ENCODE peak calls at places on chromosome 7, in four cellular contexts. One of them, this sample, is unnamed.

GRCh38 chr7:38831262-38831661 is 77.7 kb downstream of the VPS41 start:
- ATAC-seq in thoracic aorta: no peak
- ATAC-seq in left lung: no peak
- ATAC-seq in heart right ventricle: no peak
- ATAC-seq in this sample: peak

GRCh38 chr7:43362652-43363428 is 220.1 kb upstream of the STK17A start:
- ATAC-seq in thoracic aorta: no peak
- ATAC-seq in left lung: peak
- ATAC-seq in heart right ventricle: peak
- ATAC-seq in this sample: peak

GRCh38 chr7:94913391-94913790 is 6.0 kb downstream of the PPP1R9A start:
- ATAC-seq in thoracic aorta: no peak
- ATAC-seq in left lung: no peak
- ATAC-seq in heart right ventricle: no peak
- ATAC-seq in this sample: no peak

GRCh38 chr7:92717601-92717981 is 118.8 kb downstream of the CDK6 start:
- ATAC-seq in thoracic aorta: no peak
- ATAC-seq in left lung: peak
- ATAC-seq in heart right ventricle: no peak
- ATAC-seq in this sample: no peak

GRCh38 chr7:54877683-54878082 is 118.7 kb upstream of the SEC61G start:
- ATAC-seq in thoracic aorta: no peak
- ATAC-seq in left lung: peak
- ATAC-seq in heart right ventricle: no peak
- ATAC-seq in this sample: no peak

GRCh38 chr7:7976677-7977076 is 8.1 kb downstream of the GLCCI1 start:
- ATAC-seq in thoracic aorta: no peak
- ATAC-seq in left lung: peak
- ATAC-seq in heart right ventricle: no peak
- ATAC-seq in this sample: no peak

GRCh38 chr7:27359737-27360136 is 117.1 kb downstream of the EVX1 start:
- ATAC-seq in thoracic aorta: no peak
- ATAC-seq in left lung: peak
- ATAC-seq in heart right ventricle: no peak
- ATAC-seq in this sample: no peak

GRCh38 chr7:2510909-2511768 is 8.4 kb upstream of the LFNG start:
- ATAC-seq in thoracic aorta: no peak
- ATAC-seq in left lung: peak
- ATAC-seq in heart right ventricle: peak
- ATAC-seq in this sample: peak

GRCh38 chr7:151117565-151117964 is 31.3 kb downstream of the AGAP3 start:
- ATAC-seq in thoracic aorta: no peak
- ATAC-seq in left lung: no peak
- ATAC-seq in heart right ventricle: no peak
- ATAC-seq in this sample: no peak

GRCh38 chr7:149181136-149181790 is 14.1 kb upstream of the ZNF282 start:
- ATAC-seq in thoracic aorta: no peak
- ATAC-seq in left lung: no peak
- ATAC-seq in heart right ventricle: no peak
- ATAC-seq in this sample: no peak

GRCh38 chr7:101990811-101991418 is 173.5 kb downstream of the CUX1 start:
- ATAC-seq in thoracic aorta: no peak
- ATAC-seq in left lung: no peak
- ATAC-seq in heart right ventricle: no peak
- ATAC-seq in this sample: no peak

GRCh38 chr7:69184339-69184738 is 413.9 kb upstream of the AUTS2 start:
- ATAC-seq in thoracic aorta: no peak
- ATAC-seq in left lung: no peak
- ATAC-seq in heart right ventricle: no peak
- ATAC-seq in this sample: no peak

GRCh38 chr7:22447759-22448158 is 52.2 kb downstream of the STEAP1B start:
- ATAC-seq in thoracic aorta: no peak
- ATAC-seq in left lung: no peak
- ATAC-seq in heart right ventricle: no peak
- ATAC-seq in this sample: no peak

GRCh38 chr7:144653449-144653848 is 182.4 kb downstream of the TPK1 start:
- ATAC-seq in thoracic aorta: no peak
- ATAC-seq in left lung: no peak
- ATAC-seq in heart right ventricle: no peak
- ATAC-seq in this sample: no peak

GRCh38 chr7:17545348-17545747 is 246.9 kb downstream of the AHR start:
- ATAC-seq in thoracic aorta: no peak
- ATAC-seq in left lung: peak
- ATAC-seq in heart right ventricle: no peak
- ATAC-seq in this sample: no peak

GRCh38 chr7:44796504-44797328 is at the start of gene PPIA:
- ATAC-seq in thoracic aorta: peak
- ATAC-seq in left lung: peak
- ATAC-seq in heart right ventricle: peak
- ATAC-seq in this sample: peak

GRCh38 chr7:121960678-121961461 is 87.9 kb downstream of the PTPRZ1 start:
- ATAC-seq in thoracic aorta: no peak
- ATAC-seq in left lung: no peak
- ATAC-seq in heart right ventricle: no peak
- ATAC-seq in this sample: no peak

GRCh38 chr7:114630186-114630824 is 215.7 kb downstream of the FOXP2 start:
- ATAC-seq in thoracic aorta: no peak
- ATAC-seq in left lung: no peak
- ATAC-seq in heart right ventricle: no peak
- ATAC-seq in this sample: no peak

GRCh38 chr7:32290015-32290414 is 200.2 kb downstream of the LSM5 start:
- ATAC-seq in thoracic aorta: no peak
- ATAC-seq in left lung: no peak
- ATAC-seq in heart right ventricle: peak
- ATAC-seq in this sample: no peak

GRCh38 chr7:5303061-5303460 is 20.3 kb downstream of the SLC29A4 start:
- ATAC-seq in thoracic aorta: no peak
- ATAC-seq in left lung: no peak
- ATAC-seq in heart right ventricle: no peak
- ATAC-seq in this sample: peak

GRCh38 chr7:83524286-83525075 is 124.5 kb downstream of the SEMA3E start:
- ATAC-seq in thoracic aorta: no peak
- ATAC-seq in left lung: peak
- ATAC-seq in heart right ventricle: no peak
- ATAC-seq in this sample: no peak

GRCh38 chr7:110573862-110574528 is 516.9 kb upstream of the LRRN3 start:
- ATAC-seq in thoracic aorta: no peak
- ATAC-seq in left lung: no peak
- ATAC-seq in heart right ventricle: no peak
- ATAC-seq in this sample: no peak

GRCh38 chr7:24659505-24659904 is 86.3 kb downstream of the PALS2 start:
- ATAC-seq in thoracic aorta: no peak
- ATAC-seq in left lung: no peak
- ATAC-seq in heart right ventricle: no peak
- ATAC-seq in this sample: no peak

GRCh38 chr7:16718111-16718656 is 35.4 kb upstream of the TSPAN13 start:
- ATAC-seq in thoracic aorta: no peak
- ATAC-seq in left lung: no peak
- ATAC-seq in heart right ventricle: no peak
- ATAC-seq in this sample: no peak

GRCh38 chr7:137130751-137131158 is 212.8 kb downstream of the PTN start:
- ATAC-seq in thoracic aorta: no peak
- ATAC-seq in left lung: peak
- ATAC-seq in heart right ventricle: no peak
- ATAC-seq in this sample: no peak

GRCh38 chr7:90453931-90454330 is 15.5 kb upstream of the PTTG1IP2 start:
- ATAC-seq in thoracic aorta: no peak
- ATAC-seq in left lung: peak
- ATAC-seq in heart right ventricle: no peak
- ATAC-seq in this sample: no peak

GRCh38 chr7:111730476-111731300 is 168.4 kb upstream of the IMMP2L start:
- ATAC-seq in thoracic aorta: no peak
- ATAC-seq in left lung: peak
- ATAC-seq in heart right ventricle: peak
- ATAC-seq in this sample: no peak

GRCh38 chr7:132893560-132893959 is 188.3 kb downstream of the CHCHD3 start:
- ATAC-seq in thoracic aorta: no peak
- ATAC-seq in left lung: no peak
- ATAC-seq in heart right ventricle: no peak
- ATAC-seq in this sample: no peak

GRCh38 chr7:45922810-45923209 is 1.7 kb upstream of the IGFBP3 start:
- ATAC-seq in thoracic aorta: no peak
- ATAC-seq in left lung: peak
- ATAC-seq in heart right ventricle: no peak
- ATAC-seq in this sample: no peak

GRCh38 chr7:90236890-90237289 is 8.1 kb upstream of the CFAP69 start:
- ATAC-seq in thoracic aorta: no peak
- ATAC-seq in left lung: no peak
- ATAC-seq in heart right ventricle: no peak
- ATAC-seq in this sample: no peak

GRCh38 chr7:23462846-23463245 is 7.4 kb downstream of the IGF2BP3 start:
- ATAC-seq in thoracic aorta: no peak
- ATAC-seq in left lung: peak
- ATAC-seq in heart right ventricle: peak
- ATAC-seq in this sample: no peak

GRCh38 chr7:49001610-49002033 is 77.3 kb downstream of the CDC14C start:
- ATAC-seq in thoracic aorta: no peak
- ATAC-seq in left lung: peak
- ATAC-seq in heart right ventricle: peak
- ATAC-seq in this sample: no peak

GRCh38 chr7:92747041-92747835 is 89.1 kb downstream of the CDK6 start:
- ATAC-seq in thoracic aorta: no peak
- ATAC-seq in left lung: no peak
- ATAC-seq in heart right ventricle: no peak
- ATAC-seq in this sample: no peak

GRCh38 chr7:133491319-133491718 is 238.4 kb downstream of the EXOC4 start:
- ATAC-seq in thoracic aorta: no peak
- ATAC-seq in left lung: no peak
- ATAC-seq in heart right ventricle: no peak
- ATAC-seq in this sample: no peak

GRCh38 chr7:100627238-100627549 is 14.2 kb downstream of the TFR2 start:
- ATAC-seq in thoracic aorta: no peak
- ATAC-seq in left lung: no peak
- ATAC-seq in heart right ventricle: no peak
- ATAC-seq in this sample: no peak

DNA sequence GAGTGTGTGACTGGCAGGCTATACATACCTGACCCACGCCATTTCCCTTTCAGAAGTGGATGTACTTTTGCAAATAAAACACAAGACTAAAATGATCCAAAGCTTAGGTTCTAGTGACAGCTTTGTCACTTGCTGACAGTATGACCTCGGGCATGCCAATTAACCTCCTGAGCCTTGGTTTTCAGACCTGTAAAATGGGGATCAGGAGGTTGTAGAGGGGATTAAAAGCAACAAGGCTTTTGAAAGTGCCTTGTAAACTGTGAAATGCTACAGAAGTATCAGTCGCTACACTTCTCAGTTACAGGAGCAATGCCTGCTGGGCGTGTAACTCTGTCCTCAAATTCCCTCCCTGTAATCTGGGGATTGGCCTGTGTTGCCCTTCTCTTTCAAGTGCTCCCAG is 8.7 kb upstream of the GRB10 start:
- ATAC-seq in thoracic aorta: no peak
- ATAC-seq in left lung: peak
- ATAC-seq in heart right ventricle: no peak
- ATAC-seq in this sample: no peak
- H3K4me3 ChIP-seq in thoracic aorta: peak
- H3K4me3 ChIP-seq in left lung: peak
- H3K4me3 ChIP-seq in heart right ventricle: peak
- H3K4me3 ChIP-seq in this sample: no peak

GRCh38 chr7:80681272-80681885 is 42.9 kb downstream of the CD36 start:
- ATAC-seq in thoracic aorta: no peak
- ATAC-seq in left lung: peak
- ATAC-seq in heart right ventricle: peak
- ATAC-seq in this sample: no peak
- TF ChIP-seq CTCF in thoracic aorta: no peak
- TF ChIP-seq CTCF in left lung: no peak
- TF ChIP-seq CTCF in heart right ventricle: peak
- TF ChIP-seq CTCF in this sample: no peak

GRCh38 chr7:77897004-77897547 is 98.5 kb downstream of the PHTF2 start:
- ATAC-seq in thoracic aorta: no peak
- ATAC-seq in left lung: no peak
- ATAC-seq in heart right ventricle: no peak
- ATAC-seq in this sample: no peak
- H3K4me3 ChIP-seq in thoracic aorta: no peak
- H3K4me3 ChIP-seq in left lung: no peak
- H3K4me3 ChIP-seq in heart right ventricle: no peak
- H3K4me3 ChIP-seq in this sample: no peak

GRCh38 chr7:98879198-98879988 is 1.1 kb downstream of the TRRAP start:
- ATAC-seq in thoracic aorta: no peak
- ATAC-seq in left lung: peak
- ATAC-seq in heart right ventricle: peak
- ATAC-seq in this sample: peak
- TF ChIP-seq CTCF in thoracic aorta: peak
- TF ChIP-seq CTCF in left lung: no peak
- TF ChIP-seq CTCF in heart right ventricle: no peak
- TF ChIP-seq CTCF in this sample: no peak

GRCh38 chr7:123741940-123742339 is 6.9 kb downstream of the WASL start:
- ATAC-seq in thoracic aorta: no peak
- ATAC-seq in left lung: no peak
- ATAC-seq in heart right ventricle: no peak
- ATAC-seq in this sample: no peak

GRCh38 chr7:123745437-123745836 is 3.4 kb downstream of the WASL start:
- ATAC-seq in thoracic aorta: no peak
- ATAC-seq in left lung: no peak
- ATAC-seq in heart right ventricle: no peak
- ATAC-seq in this sample: no peak

GRCh38 chr7:123747089-123747488 is 1.7 kb downstream of the WASL start:
- ATAC-seq in thoracic aorta: no peak
- ATAC-seq in left lung: no peak
- ATAC-seq in heart right ventricle: no peak
- ATAC-seq in this sample: no peak

GRCh38 chr7:123746055-123746454 is 2.7 kb downstream of the WASL start:
- ATAC-seq in thoracic aorta: no peak
- ATAC-seq in left lung: no peak
- ATAC-seq in heart right ventricle: no peak
- ATAC-seq in this sample: no peak

GRCh38 chr7:123744416-123744815 is 4.4 kb downstream of the WASL start:
- ATAC-seq in thoracic aorta: no peak
- ATAC-seq in left lung: no peak
- ATAC-seq in heart right ventricle: no peak
- ATAC-seq in this sample: no peak
- H3K4me3 ChIP-seq in thoracic aorta: no peak
- H3K4me3 ChIP-seq in left lung: no peak
- H3K4me3 ChIP-seq in heart right ventricle: no peak
- H3K4me3 ChIP-seq in this sample: no peak

GRCh38 chr7:128697301-128697905 is 25.3 kb downstream of the GARIN1A start:
- ATAC-seq in thoracic aorta: no peak
- ATAC-seq in left lung: peak
- ATAC-seq in heart right ventricle: peak
- ATAC-seq in this sample: peak
- TF ChIP-seq CTCF in thoracic aorta: no peak
- TF ChIP-seq CTCF in left lung: no peak
- TF ChIP-seq CTCF in heart right ventricle: no peak
- TF ChIP-seq CTCF in this sample: peak

This sample was measured in gastroesophageal sphincter.